ENCODE peak calls at places on chromosomes 11 and 22, in six cellular contexts. One of them, this sample, is unnamed.
A peak's percentile ranks its signal among the peaks of the same experiment; 100 is the strongest.

GRCh38 chr11:44788536-44789227 is 61.9 kb downstream of the TSPAN18 start:
- DNase-seq in NCI-H1436: no peak
- DNase-seq in HTR-8/SVneo: no peak
- DNase-seq in heart left ventricle: no peak
- DNase-seq in AG09309: no peak
- DNase-seq in activated effector memory CD4-positive, alpha-beta T cell treated with anti-CD3 and anti-CD28 coated beads, Interleukin-2, amount 50 U/mL, for 16 hours: no peak
- DNase-seq in this sample: no peak

GRCh38 chr22:41775976-41776375 is 24.5 kb upstream of the CCDC134 start:
- DNase-seq in HTR-8/SVneo: no peak
- DNase-seq in NCI-H1436: no peak
- DNase-seq in heart left ventricle: no peak
- DNase-seq in AG09309: no peak
- DNase-seq in activated effector memory CD4-positive, alpha-beta T cell treated with anti-CD3 and anti-CD28 coated beads, Interleukin-2, amount 50 U/mL, for 16 hours: no peak
- DNase-seq in this sample: no peak

GRCh38 chr11:70496591-70497535 is 98.5 kb downstream of the CTTN start:
- DNase-seq in heart left ventricle: peak; percentile 36
- DNase-seq in AG09309: no peak
- DNase-seq in NCI-H1436: no peak
- DNase-seq in HTR-8/SVneo: no peak
- DNase-seq in activated effector memory CD4-positive, alpha-beta T cell treated with anti-CD3 and anti-CD28 coated beads, Interleukin-2, amount 50 U/mL, for 16 hours: no peak
- DNase-seq in this sample: no peak

GRCh38 chr11:28529046-28529445 is 420.9 kb downstream of the METTL15 start:
- DNase-seq in NCI-H1436: no peak
- DNase-seq in activated effector memory CD4-positive, alpha-beta T cell treated with anti-CD3 and anti-CD28 coated beads, Interleukin-2, amount 50 U/mL, for 16 hours: no peak
- DNase-seq in HTR-8/SVneo: no peak
- DNase-seq in heart left ventricle: no peak
- DNase-seq in AG09309: peak; percentile 62
- DNase-seq in this sample: peak; percentile 38

GRCh38 chr22:30224161-30224857 is 22.2 kb downstream of the LIF start:
- DNase-seq in HTR-8/SVneo: no peak
- DNase-seq in activated effector memory CD4-positive, alpha-beta T cell treated with anti-CD3 and anti-CD28 coated beads, Interleukin-2, amount 50 U/mL, for 16 hours: no peak
- DNase-seq in heart left ventricle: no peak
- DNase-seq in NCI-H1436: no peak
- DNase-seq in AG09309: no peak
- DNase-seq in this sample: no peak

GRCh38 chr22:42680648-42681047 is 31.5 kb upstream of the CYB5R3 start:
- DNase-seq in activated effector memory CD4-positive, alpha-beta T cell treated with anti-CD3 and anti-CD28 coated beads, Interleukin-2, amount 50 U/mL, for 16 hours: no peak
- DNase-seq in HTR-8/SVneo: peak; percentile 68
- DNase-seq in heart left ventricle: no peak
- DNase-seq in AG09309: peak; percentile 85
- DNase-seq in NCI-H1436: no peak
- DNase-seq in this sample: peak; percentile 86

GRCh38 chr22:48984639-48985038 is 843.0 kb downstream of the BRD1 start:
- DNase-seq in HTR-8/SVneo: no peak
- DNase-seq in NCI-H1436: no peak
- DNase-seq in activated effector memory CD4-positive, alpha-beta T cell treated with anti-CD3 and anti-CD28 coated beads, Interleukin-2, amount 50 U/mL, for 16 hours: no peak
- DNase-seq in heart left ventricle: no peak
- DNase-seq in AG09309: no peak
- DNase-seq in this sample: no peak

GRCh38 chr11:91935120-91935519 is 289.5 kb upstream of the FAT3 start:
- DNase-seq in HTR-8/SVneo: no peak
- DNase-seq in heart left ventricle: no peak
- DNase-seq in AG09309: no peak
- DNase-seq in activated effector memory CD4-positive, alpha-beta T cell treated with anti-CD3 and anti-CD28 coated beads, Interleukin-2, amount 50 U/mL, for 16 hours: no peak
- DNase-seq in NCI-H1436: no peak
- DNase-seq in this sample: no peak

GRCh38 chr22:32205974-32206773 is 1.3 kb upstream of the RFPL2 start:
- DNase-seq in NCI-H1436: no peak
- DNase-seq in activated effector memory CD4-positive, alpha-beta T cell treated with anti-CD3 and anti-CD28 coated beads, Interleukin-2, amount 50 U/mL, for 16 hours: no peak
- DNase-seq in AG09309: no peak
- DNase-seq in HTR-8/SVneo: no peak
- DNase-seq in heart left ventricle: no peak
- DNase-seq in this sample: no peak

GRCh38 chr22:39463931-39464390 is 7.1 kb downstream of the MGAT3 start:
- DNase-seq in activated effector memory CD4-positive, alpha-beta T cell treated with anti-CD3 and anti-CD28 coated beads, Interleukin-2, amount 50 U/mL, for 16 hours: no peak
- DNase-seq in HTR-8/SVneo: no peak
- DNase-seq in AG09309: no peak
- DNase-seq in heart left ventricle: no peak
- DNase-seq in NCI-H1436: no peak
- DNase-seq in this sample: no peak

GRCh38 chr11:19742595-19743292 is 30.1 kb downstream of the NAV2 start:
- DNase-seq in NCI-H1436: peak; percentile 43
- DNase-seq in heart left ventricle: peak; percentile 85
- DNase-seq in AG09309: no peak
- DNase-seq in activated effector memory CD4-positive, alpha-beta T cell treated with anti-CD3 and anti-CD28 coated beads, Interleukin-2, amount 50 U/mL, for 16 hours: peak; percentile 88
- DNase-seq in HTR-8/SVneo: peak; percentile 59
- DNase-seq in this sample: peak; percentile 56

GRCh38 chr22:49184736-49185135 is 642.9 kb downstream of the BRD1 start:
- DNase-seq in HTR-8/SVneo: no peak
- DNase-seq in AG09309: no peak
- DNase-seq in activated effector memory CD4-positive, alpha-beta T cell treated with anti-CD3 and anti-CD28 coated beads, Interleukin-2, amount 50 U/mL, for 16 hours: no peak
- DNase-seq in heart left ventricle: peak; percentile 37
- DNase-seq in NCI-H1436: no peak
- DNase-seq in this sample: no peak

GRCh38 chr11:62542111-62542745 is 4.4 kb downstream of the AHNAK start:
- DNase-seq in AG09309: no peak
- DNase-seq in NCI-H1436: no peak
- DNase-seq in HTR-8/SVneo: no peak
- DNase-seq in heart left ventricle: no peak
- DNase-seq in activated effector memory CD4-positive, alpha-beta T cell treated with anti-CD3 and anti-CD28 coated beads, Interleukin-2, amount 50 U/mL, for 16 hours: no peak
- DNase-seq in this sample: no peak

GRCh38 chr11:2311456-2312201 is 9.8 kb downstream of the TSPAN32 start:
- DNase-seq in activated effector memory CD4-positive, alpha-beta T cell treated with anti-CD3 and anti-CD28 coated beads, Interleukin-2, amount 50 U/mL, for 16 hours: peak; percentile 46
- DNase-seq in HTR-8/SVneo: no peak
- DNase-seq in heart left ventricle: peak; percentile 60
- DNase-seq in NCI-H1436: no peak
- DNase-seq in AG09309: no peak
- DNase-seq in this sample: no peak

GRCh38 chr11:85627332-85627997 is at the start of gene DLG2:
- DNase-seq in HTR-8/SVneo: peak; percentile 28
- DNase-seq in activated effector memory CD4-positive, alpha-beta T cell treated with anti-CD3 and anti-CD28 coated beads, Interleukin-2, amount 50 U/mL, for 16 hours: no peak
- DNase-seq in heart left ventricle: peak; percentile 64
- DNase-seq in AG09309: no peak
- DNase-seq in NCI-H1436: no peak
- DNase-seq in this sample: no peak

GRCh38 chr11:110432713-110433392 is 3.1 kb downstream of the FDX1 start:
- DNase-seq in HTR-8/SVneo: peak; percentile 30
- DNase-seq in heart left ventricle: no peak
- DNase-seq in NCI-H1436: no peak
- DNase-seq in AG09309: no peak
- DNase-seq in activated effector memory CD4-positive, alpha-beta T cell treated with anti-CD3 and anti-CD28 coated beads, Interleukin-2, amount 50 U/mL, for 16 hours: no peak
- DNase-seq in this sample: no peak

GRCh38 chr22:43624144-43624998 is 187.7 kb downstream of the EFCAB6 start:
- DNase-seq in AG09309: peak; percentile 14
- DNase-seq in HTR-8/SVneo: no peak
- DNase-seq in heart left ventricle: no peak
- DNase-seq in NCI-H1436: no peak
- DNase-seq in activated effector memory CD4-positive, alpha-beta T cell treated with anti-CD3 and anti-CD28 coated beads, Interleukin-2, amount 50 U/mL, for 16 hours: no peak
- DNase-seq in this sample: no peak

This sample was measured in GM04504.